ENCODE peak calls at places on chromosomes 16 and 17, in eight cellular contexts. K is left lung; X is RWPE2; V is right cardiac atrium; R is heart right ventricle; I is HepG2; Q is CD4-positive, CD25-positive, alpha-beta regulatory T cell; S is HCT116. H is an unnamed sample.

GRCh38 chr17:77724876-77725615 is 233.5 kb upstream of the TNRC6C start:
- ATAC-seq in K (no peak), X (no peak), V (no peak), R (no peak), I (no peak), Q (no peak), S (no peak), H (no peak)

GRCh38 chr16:11076259-11077018 is 132.1 kb downstream of the CLEC16A start:
- ATAC-seq in K (no peak), X (no peak), V (no peak), R (no peak), I (no peak), Q (peak), S (no peak), H (no peak)

GRCh38 chr16:19696312-19696711 is 21.7 kb downstream of the KNOP1 start:
- ATAC-seq in K (peak), X (peak), V (peak), R (peak), I (no peak), Q (peak), S (no peak), H (peak)

GRCh38 chr16:66636199-66636598 is 31.7 kb downstream of the CMTM3 start:
- ATAC-seq in K (no peak), X (no peak), V (no peak), R (no peak), I (no peak), Q (no peak), S (no peak), H (no peak)

GRCh38 chr17:81412490-81413093 is 17.3 kb downstream of the BAHCC1 start:
- ATAC-seq in K (no peak), X (peak), V (peak), R (peak), I (no peak), Q (peak), S (no peak), H (peak)

GRCh38 chr16:28318042-28318597 is 25.8 kb downstream of the SBK1 start:
- ATAC-seq in K (no peak), X (peak), V (no peak), R (no peak), I (no peak), Q (no peak), S (no peak), H (no peak)

GRCh38 chr17:40550608-40551007 is 14.7 kb downstream of the CCR7 start:
- ATAC-seq in K (peak), X (no peak), V (peak), R (peak), I (no peak), Q (no peak), S (no peak), H (peak)

GRCh38 chr17:71057448-71057847 is 888.1 kb downstream of the KCNJ2 start:
- ATAC-seq in K (no peak), X (no peak), V (no peak), R (no peak), I (no peak), Q (no peak), S (no peak), H (no peak)

GRCh38 chr17:18866866-18867813 is 9.2 kb downstream of the PRPSAP2 start:
- ATAC-seq in K (no peak), X (no peak), V (no peak), R (no peak), I (peak), Q (no peak), S (no peak), H (no peak)
- H3K4me3 ChIP-seq in K (no peak), X (no peak), V (no peak), R (no peak), I (no peak), Q (no peak), S (no peak), H (no peak)

GRCh38 chr16:88365244-88365865 is 17.4 kb upstream of the ZNF469 start:
- ATAC-seq in K (no peak), X (no peak), V (no peak), R (no peak), I (peak), Q (no peak), S (peak), H (no peak)

GRCh38 chr16:88367560-88367959 is 15.2 kb upstream of the ZNF469 start:
- ATAC-seq in K (no peak), X (no peak), V (no peak), R (no peak), I (no peak), Q (no peak), S (no peak), H (no peak)

GRCh38 chr16:88368036-88368435 is 14.7 kb upstream of the ZNF469 start:
- ATAC-seq in K (no peak), X (no peak), V (peak), R (no peak), I (no peak), Q (no peak), S (no peak), H (no peak)

GRCh38 chr16:88366704-88367047 is 16.1 kb upstream of the ZNF469 start:
- ATAC-seq in K (no peak), X (no peak), V (no peak), R (no peak), I (no peak), Q (no peak), S (no peak), H (no peak)

GRCh38 chr16:88366032-88366703 is 16.6 kb upstream of the ZNF469 start:
- ATAC-seq in K (no peak), X (no peak), V (no peak), R (no peak), I (no peak), Q (no peak), S (no peak), H (no peak)
- H3K4me3 ChIP-seq in K (no peak), X (no peak), V (no peak), R (no peak), I (no peak), Q (no peak), S (no peak), H (no peak)

GRCh38 chr17:19384723-19385391 is 2.1 kb downstream of the MFAP4 start:
- ATAC-seq in K (peak), X (peak), V (peak), R (peak), I (no peak), Q (no peak), S (no peak), H (peak)
- H3K4me3 ChIP-seq in K (no peak), X (no peak), V (no peak), R (no peak), I (no peak), Q (no peak), S (no peak), H (peak)

GRCh38 chr17:35733366-35733765 is 1.9 kb downstream of the RASL10B start:
- ATAC-seq in K (no peak), X (no peak), V (no peak), R (no peak), I (no peak), Q (no peak), S (no peak), H (no peak)

GRCh38 chr17:35734396-35734795 is 3.0 kb downstream of the RASL10B start:
- ATAC-seq in K (no peak), X (no peak), V (no peak), R (no peak), I (no peak), Q (no peak), S (no peak), H (no peak)

GRCh38 chr17:35731932-35732805 is 730 bp downstream of the RASL10B start:
- ATAC-seq in K (peak), X (peak), V (peak), R (peak), I (peak), Q (no peak), S (no peak), H (peak)

GRCh38 chr17:35731239-35731931 is at the start of gene RASL10B:
- ATAC-seq in K (peak), X (peak), V (peak), R (peak), I (peak), Q (peak), S (no peak), H (peak)

GRCh38 chr17:35732806-35733136 is 1.3 kb downstream of the RASL10B start:
- ATAC-seq in K (no peak), X (no peak), V (no peak), R (peak), I (peak), Q (no peak), S (no peak), H (no peak)
- H3K4me3 ChIP-seq in K (no peak), X (no peak), V (no peak), R (no peak), I (peak), Q (no peak), S (no peak), H (peak)

GRCh38 chr16:56626685-56627084 is 1.1 kb downstream of the MT1E start:
- ATAC-seq in K (peak), X (no peak), V (no peak), R (peak), I (no peak), Q (no peak), S (peak), H (no peak)
- H3K4me3 ChIP-seq in K (peak), X (peak), V (peak), R (peak), I (peak), Q (no peak), S (peak), H (peak)

DNA sequence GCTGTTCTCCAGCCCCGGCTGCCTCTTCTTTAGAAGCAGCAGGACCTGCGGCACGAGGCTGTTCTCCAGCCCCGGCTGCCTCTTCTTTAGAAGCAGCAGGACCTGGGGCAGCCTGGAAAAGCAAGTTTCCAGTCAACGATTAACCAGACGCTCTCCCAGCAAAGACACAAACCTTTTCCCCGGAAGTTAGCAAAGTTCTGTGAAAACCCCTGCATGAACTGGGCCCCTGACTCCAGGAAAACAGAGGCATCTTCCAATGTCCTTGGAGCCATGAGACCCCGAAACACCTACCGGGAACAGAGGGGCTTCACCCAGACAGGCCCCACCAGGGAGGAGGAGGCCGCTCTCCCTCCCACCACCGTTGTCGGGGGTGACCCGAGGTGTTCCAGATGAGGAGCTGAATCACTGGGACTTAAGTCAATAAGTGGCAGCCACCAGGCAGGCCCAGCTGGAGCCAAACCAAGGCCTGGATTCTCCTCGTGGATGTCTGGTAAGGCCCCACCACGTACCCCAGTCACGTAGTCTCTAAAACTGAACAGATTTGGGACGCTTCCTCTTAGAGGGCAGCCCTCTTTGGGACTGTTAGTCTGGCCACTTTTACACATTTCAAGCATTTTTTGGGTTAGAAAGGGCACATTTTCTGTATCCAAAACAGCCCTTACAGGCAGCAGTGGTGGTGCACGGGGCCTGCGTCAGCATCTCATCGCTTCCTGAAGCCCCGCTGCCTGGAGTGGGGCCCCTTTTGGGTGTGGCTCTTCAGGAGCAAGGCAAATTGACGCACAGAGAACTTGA is at the start of gene RPH3AL:
- ATAC-seq in K (peak), X (no peak), V (peak), R (peak), I (peak), Q (no peak), S (peak), H (peak)
- H3K4me3 ChIP-seq in K (peak), X (no peak), V (no peak), R (no peak), I (peak), Q (no peak), S (peak), H (peak)

GRCh38 chr16:51759999-51760398 is 608.9 kb upstream of the SALL1 start:
- ATAC-seq in K (no peak), X (no peak), V (no peak), R (no peak), I (no peak), Q (no peak), S (no peak), H (no peak)
- H3K4me3 ChIP-seq in K (no peak), X (no peak), V (no peak), R (no peak), I (no peak), Q (no peak), S (no peak), H (no peak)

GRCh38 chr17:8290043-8290442 is 1.6 kb downstream of the RANGRF start:
- ATAC-seq in K (no peak), X (no peak), V (no peak), R (no peak), I (no peak), Q (no peak), S (no peak), H (no peak)
- H3K4me3 ChIP-seq in K (no peak), X (no peak), V (no peak), R (no peak), I (no peak), Q (peak), S (no peak), H (no peak)

DNA sequence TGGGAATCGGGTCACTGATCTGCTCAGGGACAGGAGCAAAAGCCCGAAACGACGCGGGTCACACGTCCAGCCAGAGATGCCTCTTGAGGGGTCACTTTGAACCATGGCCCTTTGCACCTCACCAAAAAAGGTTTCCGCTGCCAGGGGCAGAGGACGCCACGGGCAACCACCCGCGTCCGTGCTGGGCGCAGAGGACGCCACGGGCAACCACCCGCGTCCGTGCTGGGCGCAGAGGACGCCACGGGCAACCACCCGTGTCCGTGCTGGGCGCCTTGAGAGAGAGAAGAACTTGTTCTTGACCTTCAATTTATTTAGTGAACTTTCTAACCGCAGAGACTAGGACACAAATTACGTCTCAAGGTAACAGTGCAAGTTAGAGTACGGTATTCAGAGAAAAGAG is 35.5 kb downstream of the TIMM22 start:
- ATAC-seq in K (no peak), X (no peak), V (no peak), R (no peak), I (no peak), Q (no peak), S (no peak), H (no peak)
- H3K4me3 ChIP-seq in K (no peak), X (no peak), V (no peak), R (no peak), I (no peak), Q (no peak), S (no peak), H (no peak)